ENCODE peak calls at places on chromosomes 16 and 17, in ten cellular contexts. I, V, Q, X, U, K, W, G, T and L are unnamed samples.

GRCh38 chr16:12902511-12903324 is 1.3 kb downstream of the SHISA9 start:
- DNase-seq in Q (no peak), W (no peak), K (no peak), T (no peak), X (peak), G (peak), U (no peak), I (no peak), V (no peak), L (no peak)

GRCh38 chr16:83967838-83968482 is at the start of gene NECAB2:
- DNase-seq in U (peak), W (peak), Q (no peak), V (peak), T (peak), K (peak), X (peak), G (peak), I (no peak), L (peak)

GRCh38 chr16:77723108-77723514 is 797 bp downstream of the NUDT7 start:
- DNase-seq in I (no peak), T (peak), V (peak), K (no peak), X (peak), G (peak), Q (peak), U (peak), W (no peak), L (no peak)

GRCh38 chr17:79075861-79076406 is 1.3 kb downstream of the ENGASE start:
- DNase-seq in X (no peak), G (no peak), I (no peak), W (no peak), Q (no peak), T (no peak), K (no peak), V (no peak), U (no peak), L (no peak)

GRCh38 chr16:28504707-28505404 is 1.8 kb downstream of the IL27 start:
- DNase-seq in X (peak), G (no peak), I (no peak), V (no peak), T (no peak), W (no peak), K (no peak), U (no peak), Q (no peak), L (peak)

GRCh38 chr17:65660078-65660477 is 98.6 kb upstream of the AXIN2 start:
- DNase-seq in X (no peak), I (no peak), K (no peak), T (no peak), G (no peak), Q (no peak), V (no peak), U (no peak), W (no peak), L (no peak)

GRCh38 chr17:28941251-28941650 is 10.1 kb downstream of the PHF12 start:
- DNase-seq in T (no peak), X (no peak), Q (no peak), I (no peak), V (no peak), W (no peak), K (no peak), G (no peak), U (no peak), L (no peak)

GRCh38 chr16:50861926-50862325 is 120.0 kb downstream of the CYLD start:
- DNase-seq in U (peak), I (no peak), Q (no peak), W (no peak), K (no peak), V (no peak), G (no peak), X (peak), T (peak), L (peak)

GRCh38 chr16:49499018-49499785 is 125.6 kb downstream of the C16orf78 start:
- DNase-seq in G (peak), U (no peak), Q (peak), W (no peak), V (no peak), I (no peak), T (no peak), K (no peak), X (no peak), L (no peak)

GRCh38 chr17:50194441-50195195 is 6.8 kb downstream of the COL1A1 start:
- DNase-seq in I (no peak), W (no peak), X (no peak), U (peak), V (peak), T (no peak), K (no peak), G (no peak), Q (no peak), L (no peak)

GRCh38 chr16:48386559-48387312 is 1.5 kb upstream of the SIAH1 start:
- DNase-seq in I (no peak), G (no peak), W (peak), V (no peak), Q (no peak), U (no peak), T (no peak), K (no peak), X (no peak), L (no peak)

GRCh38 chr16:22816475-22816874 is 2.5 kb downstream of the HS3ST2 start:
- DNase-seq in T (peak), G (no peak), U (no peak), X (peak), W (no peak), I (no peak), V (no peak), K (no peak), Q (no peak), L (peak)

GRCh38 chr17:62576382-62576781 is 51.1 kb upstream of the MRC2 start:
- DNase-seq in I (no peak), V (no peak), Q (no peak), K (no peak), T (no peak), G (no peak), U (no peak), X (no peak), W (no peak), L (no peak)

GRCh38 chr16:2963611-2964415 is at the start of gene KREMEN2:
- DNase-seq in X (peak), Q (peak), K (no peak), U (no peak), V (no peak), W (no peak), T (peak), G (no peak), I (no peak), L (peak)

GRCh38 chr16:86516618-86517003 is 6.3 kb downstream of the FOXF1 start:
- DNase-seq in Q (no peak), I (no peak), K (no peak), W (no peak), G (no peak), V (peak), T (no peak), U (peak), X (no peak), L (no peak)

GRCh38 chr16:84842516-84843148 is 22.8 kb downstream of the CRISPLD2 start:
- DNase-seq in V (peak), T (no peak), G (no peak), X (no peak), K (no peak), U (no peak), W (no peak), Q (no peak), I (no peak), L (peak)

GRCh38 chr17:60729854-60730253 is 52.2 kb downstream of the BCAS3 start:
- DNase-seq in T (no peak), Q (no peak), V (no peak), X (peak), I (no peak), W (no peak), G (no peak), U (no peak), K (no peak), L (peak)

GRCh38 chr16:3149193-3149530 is 14.3 kb downstream of the ZNF213 start:
- DNase-seq in G (no peak), V (no peak), I (no peak), X (no peak), W (no peak), T (no peak), K (no peak), U (no peak), Q (no peak), L (no peak)

GRCh38 chr17:80220709-80221215 is 535 bp downstream of the SLC26A11 start:
- DNase-seq in U (no peak), T (peak), Q (no peak), I (no peak), X (no peak), K (no peak), V (no peak), G (peak), W (no peak), L (no peak)

GRCh38 chr17:9256944-9257629 is 235.8 kb downstream of the NTN1 start:
- DNase-seq in Q (no peak), G (no peak), K (no peak), I (no peak), V (no peak), U (peak), W (no peak), X (no peak), T (peak), L (no peak)

GRCh38 chr17:76446449-76447231 is 6.3 kb downstream of the UBE2O start:
- DNase-seq in T (peak), X (peak), Q (no peak), K (no peak), G (no peak), I (no peak), W (no peak), V (no peak), U (peak), L (peak)

GRCh38 chr16:53022374-53022773 is 30.3 kb downstream of the CHD9NB start:
- DNase-seq in W (no peak), T (peak), Q (no peak), G (peak), I (no peak), X (peak), V (no peak), K (no peak), U (peak), L (peak)

GRCh38 chr17:41967921-41968578 is 1.5 kb downstream of the CNP start:
- DNase-seq in K (no peak), Q (no peak), G (no peak), T (no peak), U (no peak), X (no peak), W (no peak), I (no peak), V (peak), L (no peak)

GRCh38 chr17:12089809-12090384 is 69.2 kb downstream of the MAP2K4 start:
- DNase-seq in U (peak), T (peak), I (no peak), X (peak), W (no peak), V (no peak), K (no peak), Q (no peak), G (no peak), L (peak)

GRCh38 chr17:46788796-46789195 is 29.7 kb downstream of the WNT3 start:
- DNase-seq in G (no peak), K (no peak), I (no peak), V (no peak), U (no peak), T (no peak), X (no peak), W (no peak), Q (no peak), L (no peak)

GRCh38 chr17:83151442-83152220 is 72.2 kb downstream of the METRNL start:
- DNase-seq in K (no peak), I (no peak), T (no peak), G (no peak), X (peak), Q (no peak), U (peak), W (peak), V (no peak), L (no peak)

GRCh38 chr16:9908613-9909012 is 273.6 kb downstream of the GRIN2A start:
- DNase-seq in U (no peak), W (no peak), G (peak), T (no peak), K (no peak), I (no peak), V (peak), Q (no peak), X (no peak), L (no peak)